ENCODE peak calls at places on chromosomes 7 and 10, in four cellular contexts. G, F, T and Q are unnamed samples.

GRCh38 chr10:28947209-28947608 is 269.9 kb downstream of the BAMBI start:
- DNase-seq in T (no peak), F (no peak), G (no peak), Q (no peak)

GRCh38 chr10:24958701-24959392 is 6.4 kb upstream of the PRTFDC1 start:
- DNase-seq in G (no peak), F (no peak), T (peak; percentile 78), Q (no peak)

GRCh38 chr10:65765006-65765546 is 1160.8 kb upstream of the LRRTM3 start:
- DNase-seq in F (no peak), G (no peak), T (no peak), Q (no peak)

GRCh38 chr7:131100357-131101054 is 227.2 kb upstream of the MKLN1 start:
- DNase-seq in G (no peak), F (no peak), T (no peak), Q (no peak)

GRCh38 chr7:158353606-158354570 is 233.7 kb downstream of the PTPRN2 start:
- DNase-seq in T (peak; percentile 72), F (no peak), G (peak; percentile 22), Q (peak; percentile 37)

GRCh38 chr10:92290076-92290836 is 622 bp downstream of the CPEB3 start:
- DNase-seq in F (no peak), T (peak; percentile 51), G (peak; percentile 23), Q (peak; percentile 45)

GRCh38 chr10:48501806-48502771 is 102.8 kb downstream of the ARHGAP22 start:
- DNase-seq in T (no peak), F (peak; percentile 40), G (no peak), Q (no peak)

GRCh38 chr10:24453404-24453830 is 244.5 kb downstream of the KIAA1217 start:
- DNase-seq in T (no peak), F (no peak), G (no peak), Q (no peak)

DNA sequence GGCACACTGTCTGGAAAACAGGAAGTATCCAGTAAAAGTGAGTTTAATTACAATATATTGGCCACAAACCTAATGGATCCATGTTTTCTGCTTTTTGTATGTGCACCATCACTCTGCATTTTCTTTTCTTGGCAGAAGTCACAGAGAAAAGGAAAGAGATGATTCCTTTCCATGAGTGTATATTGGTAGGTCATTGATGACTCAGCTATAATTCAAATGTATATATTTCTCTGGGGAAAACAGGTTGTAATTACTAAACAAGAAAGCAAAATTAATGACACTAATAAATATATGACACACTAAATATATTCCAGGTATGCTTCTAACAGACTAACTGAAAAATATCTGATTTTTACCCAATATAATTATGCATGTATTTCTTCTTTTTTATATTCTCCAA is 105.9 kb upstream of the PCDH15 start:
- DNase-seq in F (no peak), T (no peak), G (no peak), Q (no peak)
- TF ChIP-seq BHLHE40 in F (no peak), T (no peak), G (no peak), Q (no peak)

GRCh38 chr7:116801092-116801710 is 61.2 kb upstream of the CAPZA2 start:
- DNase-seq in T (no peak), G (peak; percentile 59), F (no peak), Q (no peak)
- TF ChIP-seq TARDBP in T (no peak), G (no peak), F (no peak), Q (no peak)

GRCh38 chr10:4241724-4242345 is 456.8 kb upstream of the KLF6 start:
- DNase-seq in F (no peak), T (no peak), G (no peak), Q (no peak)

GRCh38 chr10:4243169-4243568 is 458.2 kb upstream of the KLF6 start:
- DNase-seq in F (no peak), T (no peak), G (no peak), Q (no peak)

GRCh38 chr10:4240641-4241197 is 455.7 kb upstream of the KLF6 start:
- DNase-seq in G (no peak), T (no peak), F (no peak), Q (no peak)

GRCh38 chr10:4243651-4244050 is 458.6 kb upstream of the KLF6 start:
- DNase-seq in F (no peak), G (no peak), T (no peak), Q (no peak)

GRCh38 chr10:4242561-4243035 is 457.6 kb upstream of the KLF6 start:
- DNase-seq in F (no peak), G (no peak), T (no peak), Q (no peak)
- TF ChIP-seq BHLHE40 in F (no peak), G (no peak), T (no peak), Q (no peak)

DNA sequence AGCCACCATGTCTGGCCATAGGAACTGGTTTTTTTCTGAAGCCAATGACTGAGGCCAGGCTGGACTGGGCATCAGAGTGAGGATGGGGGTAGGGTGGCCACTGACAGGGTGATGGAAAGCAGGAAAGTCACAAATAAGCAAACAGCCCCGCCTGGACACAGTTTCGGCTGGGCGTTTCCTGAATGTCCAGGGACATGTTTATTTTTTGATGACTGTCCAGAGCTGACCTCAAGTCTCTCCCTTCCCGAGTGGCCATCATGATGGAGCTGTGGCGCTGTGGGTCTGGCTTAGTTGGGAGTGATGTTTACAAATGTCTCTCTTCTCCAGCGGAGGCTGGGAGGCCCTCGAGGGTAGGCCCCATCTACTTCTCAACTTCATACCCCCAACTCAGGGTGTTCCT is 37.1 kb upstream of the COMTD1 start:
- DNase-seq in F (no peak), G (peak; percentile 12), T (no peak), Q (no peak)
- TF ChIP-seq TARDBP in F (no peak), G (no peak), T (no peak), Q (no peak)

GRCh38 chr7:4729266-4729665 is 46.2 kb upstream of the AP5Z1 start:
- DNase-seq in T (no peak), G (no peak), F (no peak), Q (no peak)

GRCh38 chr7:4730971-4731370 is 44.5 kb upstream of the AP5Z1 start:
- DNase-seq in T (no peak), G (no peak), F (no peak), Q (no peak)

GRCh38 chr7:4733936-4734528 is 41.4 kb upstream of the AP5Z1 start:
- DNase-seq in G (no peak), F (no peak), T (no peak), Q (no peak)

GRCh38 chr7:4730276-4730675 is 45.1 kb upstream of the AP5Z1 start:
- DNase-seq in F (no peak), T (no peak), G (no peak), Q (no peak)

GRCh38 chr7:4731803-4732202 is 43.6 kb upstream of the AP5Z1 start:
- DNase-seq in F (no peak), G (no peak), T (no peak), Q (no peak)
- TF ChIP-seq BHLHE40 in F (no peak), G (no peak), T (no peak), Q (no peak)

DNA sequence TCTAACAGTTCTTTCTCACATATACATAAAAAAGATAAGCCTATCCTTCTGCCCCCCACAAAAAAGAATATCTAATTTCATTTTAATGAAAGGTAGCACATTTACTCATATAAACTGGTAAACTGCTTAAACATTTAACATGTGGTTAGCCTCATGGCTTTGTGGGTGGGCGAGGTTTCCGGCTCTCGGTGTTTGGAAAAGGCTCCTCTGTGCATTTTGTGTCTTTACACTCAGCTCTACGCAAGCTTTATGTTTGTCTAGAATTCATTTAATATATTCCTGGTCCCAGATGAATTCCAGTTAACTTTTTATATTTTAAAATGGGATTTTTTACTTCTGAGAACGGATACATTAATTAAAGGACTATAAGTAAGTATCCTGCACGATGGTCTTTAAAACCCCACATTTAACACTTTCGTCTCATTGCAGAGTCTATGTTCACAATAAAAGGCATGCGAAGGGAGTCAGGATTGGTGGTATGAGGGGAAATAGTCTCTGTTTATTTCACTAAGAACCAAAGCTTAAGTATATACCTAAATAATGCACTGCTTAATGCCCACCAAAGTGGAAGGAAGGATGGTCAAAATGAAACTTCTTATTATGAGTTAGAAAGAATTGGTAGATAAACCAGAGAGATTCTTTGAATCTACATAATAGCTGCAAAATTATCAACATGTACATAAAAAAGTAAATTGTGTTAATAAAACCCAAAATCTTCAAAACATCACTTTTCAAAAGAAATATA is 197.2 kb downstream of the CRPPA start:
- DNase-seq in F (no peak), G (no peak), T (no peak), Q (no peak)
- TF ChIP-seq TARDBP in F (no peak), G (no peak), T (no peak), Q (no peak)

GRCh38 chr7:45689011-45689796 is 115.0 kb downstream of the ADCY1 start:
- DNase-seq in F (no peak), T (no peak), G (peak; percentile 24), Q (no peak)
- TF ChIP-seq BHLHE40 in F (no peak), T (no peak), G (no peak), Q (no peak)

GRCh38 chr10:45376364-45376801 is 2.4 kb downstream of the ALOX5 start:
- DNase-seq in F (no peak), G (no peak), T (peak; percentile 42), Q (no peak)
- TF ChIP-seq TARDBP in F (no peak), G (no peak), T (no peak), Q (no peak)